ENCODE peak calls at places on chromosomes 12 and 14, in five cellular contexts. One of them, this sample, is unnamed.

GRCh38 chr12:96386794-96387193 is 13.4 kb downstream of the CDK17 start:
- DNase-seq in H1: no peak
- DNase-seq in GM12878: no peak
- DNase-seq in K562: no peak
- DNase-seq in HepG2: no peak
- DNase-seq in this sample: no peak

GRCh38 chr12:122123051-122123760 is 44.6 kb downstream of the MLXIP start:
- DNase-seq in GM12878: no peak
- DNase-seq in HepG2: peak; percentile 63
- DNase-seq in K562: peak; percentile 84
- DNase-seq in H1: peak; percentile 92
- DNase-seq in this sample: peak; percentile 95

GRCh38 chr12:66269142-66269541 is 33.2 kb upstream of the HELB start:
- DNase-seq in K562: no peak
- DNase-seq in HepG2: no peak
- DNase-seq in GM12878: no peak
- DNase-seq in H1: no peak
- DNase-seq in this sample: no peak

GRCh38 chr12:76144253-76144564 is 59.7 kb upstream of the NAP1L1 start:
- DNase-seq in HepG2: no peak
- DNase-seq in H1: no peak
- DNase-seq in K562: peak; percentile 57
- DNase-seq in GM12878: no peak
- DNase-seq in this sample: no peak

GRCh38 chr14:96938946-96939345 is 141.8 kb downstream of the VRK1 start:
- DNase-seq in HepG2: no peak
- DNase-seq in H1: peak; percentile 66
- DNase-seq in GM12878: no peak
- DNase-seq in K562: peak; percentile 64
- DNase-seq in this sample: peak; percentile 51

GRCh38 chr14:101471723-101472517 is 89.4 kb upstream of the DIO3 start:
- DNase-seq in K562: no peak
- DNase-seq in HepG2: no peak
- DNase-seq in GM12878: no peak
- DNase-seq in H1: peak; percentile 19
- DNase-seq in this sample: no peak

GRCh38 chr14:104388631-104389325 is 190.8 kb upstream of the C14orf180 start:
- DNase-seq in HepG2: no peak
- DNase-seq in H1: no peak
- DNase-seq in GM12878: no peak
- DNase-seq in K562: no peak
- DNase-seq in this sample: no peak

GRCh38 chr12:131108171-131108955 is 154.7 kb downstream of the ADGRD1 start:
- DNase-seq in H1: no peak
- DNase-seq in HepG2: no peak
- DNase-seq in GM12878: no peak
- DNase-seq in K562: no peak
- DNase-seq in this sample: no peak

GRCh38 chr14:92352158-92352985 is 29.4 kb downstream of the SLC24A4 start:
- DNase-seq in HepG2: peak; percentile 13
- DNase-seq in K562: peak; percentile 43
- DNase-seq in GM12878: no peak
- DNase-seq in H1: peak; percentile 71
- DNase-seq in this sample: peak; percentile 69

GRCh38 chr12:6646276-6647082 is 753 bp downstream of the ACRBP start:
- DNase-seq in GM12878: no peak
- DNase-seq in K562: no peak
- DNase-seq in H1: no peak
- DNase-seq in HepG2: no peak
- DNase-seq in this sample: peak; percentile 66

GRCh38 chr14:47277703-47278102 is 397.7 kb downstream of the MDGA2 start:
- DNase-seq in H1: no peak
- DNase-seq in GM12878: no peak
- DNase-seq in K562: no peak
- DNase-seq in HepG2: no peak
- DNase-seq in this sample: peak; percentile 48

GRCh38 chr12:46825526-46826414 is at the start of gene SLC38A4:
- DNase-seq in GM12878: no peak
- DNase-seq in HepG2: peak; percentile 40
- DNase-seq in K562: peak; percentile 20
- DNase-seq in H1: peak; percentile 79
- DNase-seq in this sample: peak; percentile 80

GRCh38 chr12:105315726-105316125 is 14.8 kb upstream of the C12orf75 start:
- DNase-seq in H1: no peak
- DNase-seq in HepG2: no peak
- DNase-seq in GM12878: no peak
- DNase-seq in K562: no peak
- DNase-seq in this sample: no peak

GRCh38 chr14:20706657-20707355 is 18.2 kb downstream of the ANG start:
- DNase-seq in K562: no peak
- DNase-seq in HepG2: no peak
- DNase-seq in GM12878: no peak
- DNase-seq in H1: no peak
- DNase-seq in this sample: peak; percentile 69
- TF ChIP-seq CREB1 in K562: no peak
- TF ChIP-seq CREB1 in HepG2: no peak
- TF ChIP-seq CREB1 in GM12878: no peak
- TF ChIP-seq CREB1 in H1: no peak
- TF ChIP-seq CREB1 in this sample: no peak

DNA sequence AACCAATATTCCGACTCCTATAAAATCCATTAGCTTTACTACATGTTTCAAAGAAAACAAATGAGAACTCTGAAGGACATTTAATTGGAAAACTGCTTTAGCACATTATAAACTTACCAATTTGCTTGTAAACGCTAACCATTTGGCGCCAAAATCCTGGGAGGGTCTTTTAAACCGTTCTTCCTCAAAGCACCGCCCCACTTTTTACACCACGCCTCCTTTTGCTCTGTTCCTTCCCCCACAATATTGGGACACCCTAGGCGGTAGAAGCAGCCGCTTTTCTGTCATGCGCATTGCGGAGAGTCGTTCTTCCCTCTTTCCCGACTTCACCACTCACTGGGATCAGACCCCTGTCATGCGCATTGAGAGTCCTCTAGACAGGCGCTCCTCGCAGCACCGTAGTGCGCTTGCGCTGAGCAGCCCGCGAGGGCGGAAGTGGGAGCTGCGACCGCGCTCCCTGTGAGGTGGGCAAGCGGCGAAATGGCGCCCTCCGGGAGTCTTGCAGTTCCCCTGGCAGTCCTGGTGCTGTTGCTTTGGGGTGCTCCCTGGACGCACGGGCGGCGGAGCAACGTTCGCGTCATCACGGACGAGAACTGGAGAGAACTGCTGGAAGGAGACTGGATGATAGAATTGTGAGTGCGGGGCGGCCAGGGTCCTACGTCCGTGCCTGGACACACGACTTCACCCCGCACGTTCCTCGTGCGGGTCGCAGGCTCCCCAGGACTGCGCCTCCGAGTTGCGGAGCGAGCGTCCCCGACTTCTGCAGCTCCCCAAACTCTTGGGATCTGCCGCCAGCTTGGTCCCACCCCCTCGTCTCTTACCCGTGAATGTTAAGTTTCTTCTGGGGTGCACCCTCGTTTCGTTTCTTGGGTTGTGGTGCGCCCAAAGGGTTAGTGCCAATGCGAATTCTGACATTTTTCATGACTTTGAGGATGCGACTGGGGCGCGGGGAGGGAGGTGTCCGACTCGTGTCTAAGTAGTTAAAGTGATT is at the start of gene TMX1:
- DNase-seq in H1: peak; percentile 92
- DNase-seq in HepG2: peak; percentile 99
- DNase-seq in K562: peak; percentile 97
- DNase-seq in GM12878: peak; percentile 98
- DNase-seq in this sample: peak; percentile 99
- H2AFZ ChIP-seq in H1: peak within 1 kb of the TSS; percentile 91
- H2AFZ ChIP-seq in HepG2: peak within 1 kb of the TSS; percentile 97
- H2AFZ ChIP-seq in K562: peak within 1 kb of the TSS; percentile 92
- H2AFZ ChIP-seq in GM12878: peak within 1 kb of the TSS; percentile 93
- H2AFZ ChIP-seq in this sample: peak within 1 kb of the TSS; percentile 39

GRCh38 chr12:13000935-13001724 is 1.1 kb upstream of the HEBP1 start:
- DNase-seq in K562: peak; percentile 19
- DNase-seq in HepG2: peak; percentile 23
- DNase-seq in H1: peak; percentile 71
- DNase-seq in GM12878: no peak
- DNase-seq in this sample: peak; percentile 79
- TF ChIP-seq CTCF in K562: no peak
- TF ChIP-seq CTCF in HepG2: peak; percentile 47
- TF ChIP-seq CTCF in H1: peak; percentile 8
- TF ChIP-seq CTCF in GM12878: no peak
- TF ChIP-seq CTCF in this sample: peak; percentile 44

DNA sequence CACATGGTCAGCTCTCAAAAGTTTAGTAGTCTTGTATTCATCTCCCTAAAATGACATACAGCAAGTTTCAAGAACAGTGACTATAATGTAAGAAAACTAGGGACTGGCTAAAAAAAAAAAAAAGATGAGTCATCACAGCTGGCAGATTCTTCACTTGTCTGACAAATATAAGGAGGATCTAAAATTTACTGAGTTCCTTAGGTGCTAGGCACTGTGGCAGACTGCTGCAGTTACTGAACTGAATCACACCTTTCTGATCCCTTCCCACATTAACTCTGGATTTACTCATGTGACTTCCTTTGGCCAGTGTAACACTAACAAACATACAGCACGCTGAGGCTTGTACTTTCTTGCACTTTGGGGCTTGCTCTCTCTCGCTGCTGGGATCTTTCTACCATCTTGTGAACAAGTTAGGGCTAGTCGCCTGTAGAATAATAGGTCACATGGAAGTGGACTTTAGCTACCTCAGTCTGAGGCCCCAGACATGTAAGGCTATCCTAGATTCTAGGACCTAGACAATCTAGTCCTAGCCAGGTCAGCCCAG is 32.1 kb downstream of the BAZ1A start:
- DNase-seq in HepG2: peak; percentile 23
- DNase-seq in GM12878: peak; percentile 27
- DNase-seq in K562: peak; percentile 38
- DNase-seq in H1: no peak
- DNase-seq in this sample: no peak
- TF ChIP-seq CREB1 in HepG2: peak; percentile 44
- TF ChIP-seq CREB1 in GM12878: no peak
- TF ChIP-seq CREB1 in K562: no peak
- TF ChIP-seq CREB1 in H1: no peak
- TF ChIP-seq CREB1 in this sample: no peak

GRCh38 chr14:24213866-24214652 is 771 bp upstream of the CHMP4A start:
- DNase-seq in H1: no peak
- DNase-seq in K562: no peak
- DNase-seq in HepG2: peak; percentile 42
- DNase-seq in GM12878: no peak
- DNase-seq in this sample: no peak
- H2AFZ ChIP-seq in H1: no peak overlapping the region
- H2AFZ ChIP-seq in K562: peak overlapping the region; percentile 94
- H2AFZ ChIP-seq in HepG2: peak overlapping the region; percentile 12
- H2AFZ ChIP-seq in GM12878: peak overlapping the region; percentile 69
- H2AFZ ChIP-seq in this sample: no peak overlapping the region

DNA sequence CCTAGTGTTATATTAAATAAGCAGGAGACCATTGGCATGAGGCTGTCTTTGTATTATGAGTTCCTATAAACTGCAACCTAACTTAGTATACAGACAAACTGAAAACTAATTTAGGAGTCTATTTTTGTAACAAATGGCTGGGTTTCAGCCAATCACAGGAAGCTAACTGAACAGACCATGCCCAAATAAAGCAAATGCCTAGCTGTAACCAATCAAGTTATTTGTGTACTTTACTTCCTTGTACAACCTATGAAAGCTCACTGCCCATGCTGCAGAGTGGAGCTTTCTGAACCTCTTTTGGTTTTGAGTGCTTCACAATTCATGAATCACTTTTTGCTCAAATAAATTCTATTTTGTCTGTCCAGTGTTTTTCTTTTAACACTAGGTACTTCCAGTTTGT is 41.6 kb downstream of the GUCY2C start:
- DNase-seq in H1: no peak
- DNase-seq in HepG2: no peak
- DNase-seq in K562: no peak
- DNase-seq in GM12878: no peak
- DNase-seq in this sample: no peak
- TF ChIP-seq CTCF in H1: no peak
- TF ChIP-seq CTCF in HepG2: no peak
- TF ChIP-seq CTCF in K562: no peak
- TF ChIP-seq CTCF in GM12878: no peak
- TF ChIP-seq CTCF in this sample: no peak

GRCh38 chr12:50234347-50234746 is 49.0 kb downstream of the LIMA1 start:
- DNase-seq in H1: no peak
- DNase-seq in GM12878: no peak
- DNase-seq in K562: peak; percentile 78
- DNase-seq in HepG2: no peak
- DNase-seq in this sample: peak; percentile 27
- TF ChIP-seq CREB1 in H1: no peak
- TF ChIP-seq CREB1 in GM12878: no peak
- TF ChIP-seq CREB1 in K562: no peak
- TF ChIP-seq CREB1 in HepG2: no peak
- TF ChIP-seq CREB1 in this sample: no peak

DNA sequence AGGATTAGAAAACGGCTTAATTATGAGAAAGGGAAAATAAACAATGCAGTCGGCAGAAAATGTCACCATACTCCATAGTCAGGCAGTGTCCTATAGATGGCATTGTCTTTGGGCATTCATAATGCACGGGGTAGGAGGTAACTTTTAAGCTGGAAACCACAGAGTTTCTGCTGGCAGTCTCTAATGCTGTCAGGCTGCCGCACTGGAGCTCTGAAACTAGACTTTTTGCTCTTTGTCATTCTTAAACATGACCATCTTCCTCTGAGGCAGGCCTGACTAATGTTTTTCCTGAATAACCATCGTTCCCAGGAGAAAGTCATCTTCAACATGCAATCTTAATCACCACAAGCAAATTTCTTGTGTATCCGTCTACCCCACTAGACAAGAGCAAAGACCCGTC is 108.8 kb downstream of the ETNK1 start:
- DNase-seq in H1: no peak
- DNase-seq in GM12878: no peak
- DNase-seq in K562: no peak
- DNase-seq in HepG2: no peak
- DNase-seq in this sample: no peak
- H2AFZ ChIP-seq in H1: no peak overlapping the region
- H2AFZ ChIP-seq in GM12878: no peak overlapping the region
- H2AFZ ChIP-seq in K562: no peak overlapping the region
- H2AFZ ChIP-seq in HepG2: no peak overlapping the region
- H2AFZ ChIP-seq in this sample: no peak overlapping the region

This sample was measured in GM23338.